ENCODE peak calls at places on chromosomes 11 and 22, in ten cellular contexts. A is cardiac muscle cell, M is pancreas, W is K562, F is small intestine, P is heart left ventricle, L is tibial nerve, O is gastrocnemius medialis, R is neural progenitor cell, C is HCT116. Q is an unnamed sample.

GRCh38 chr11:44146931-44147330 is 51.5 kb downstream of the EXT2 start:
- DNase-seq in L (no peak), C (no peak), P (no peak), F (no peak), M (no peak), O (no peak), W (no peak), R (no peak), A (no peak), Q (no peak)

GRCh38 chr22:28792491-28793383 is 7.6 kb downstream of the XBP1 start:
- DNase-seq in C (no peak), F (no peak), P (no peak), O (no peak), L (no peak), M (peak), W (no peak), A (no peak), R (no peak), Q (no peak)

GRCh38 chr11:9601041-9601875 is 27.8 kb downstream of the WEE1 start:
- DNase-seq in W (no peak), R (no peak), M (no peak), O (peak), A (no peak), L (no peak), F (peak), C (no peak), P (peak), Q (no peak)

GRCh38 chr11:64752106-64752970 is 7.4 kb downstream of the PYGM start:
- DNase-seq in C (no peak), M (no peak), L (no peak), O (peak), F (no peak), R (no peak), W (no peak), P (no peak), A (no peak), Q (no peak)

GRCh38 chr11:115226556-115226955 is 277.7 kb downstream of the CADM1 start:
- DNase-seq in O (no peak), C (no peak), M (no peak), A (peak), R (peak), F (no peak), P (no peak), L (no peak), W (no peak), Q (no peak)

GRCh38 chr11:94305146-94305545 is 766 bp downstream of the IZUMO1R start:
- DNase-seq in A (no peak), F (no peak), R (no peak), W (no peak), C (no peak), O (no peak), M (no peak), L (no peak), P (no peak), Q (peak)

GRCh38 chr11:94469416-94469815 is 24.2 kb downstream of the MRE11 start:
- DNase-seq in F (no peak), R (no peak), A (no peak), O (no peak), L (no peak), C (no peak), P (no peak), M (no peak), W (no peak), Q (no peak)

GRCh38 chr11:46100670-46101069 is 20.6 kb downstream of the PHF21A start:
- DNase-seq in R (no peak), P (no peak), A (no peak), W (no peak), L (no peak), F (peak), C (no peak), O (no peak), M (no peak), Q (no peak)

GRCh38 chr22:44068422-44069191 is 44.5 kb downstream of the PARVB start:
- DNase-seq in R (no peak), A (no peak), P (peak), C (no peak), M (no peak), O (no peak), F (no peak), W (no peak), L (no peak), Q (no peak)

GRCh38 chr22:38153821-38154562 is 27.6 kb downstream of the PLA2G6 start:
- DNase-seq in C (no peak), W (no peak), L (no peak), M (no peak), A (no peak), F (peak), R (peak), P (no peak), O (no peak), Q (peak)

GRCh38 chr11:64485077-64485476 is 105.9 kb upstream of the SLC22A12 start:
- DNase-seq in C (no peak), A (no peak), L (no peak), P (no peak), M (no peak), W (no peak), O (no peak), F (no peak), R (no peak), Q (no peak)

GRCh38 chr11:1868636-1869291 is 15.9 kb downstream of the LSP1 start:
- DNase-seq in C (no peak), L (no peak), M (peak), A (no peak), W (no peak), O (no peak), P (peak), R (no peak), F (no peak), Q (no peak)
- H3K27ac ChIP-seq in C (no peak), L (peak), M (no peak), A (no peak), W (no peak), O (peak), P (peak), R (no peak), F (peak), Q (no peak)

GRCh38 chr11:368414-369335 is 624 bp upstream of the B4GALNT4 start:
- DNase-seq in A (peak), P (no peak), M (peak), W (no peak), C (no peak), L (peak), F (no peak), R (peak), O (no peak), Q (peak)

GRCh38 chr11:367956-368413 is 1.3 kb upstream of the B4GALNT4 start:
- DNase-seq in R (no peak), O (no peak), F (no peak), A (no peak), M (no peak), W (no peak), C (no peak), P (no peak), L (no peak), Q (no peak)

GRCh38 chr11:371051-371450 is 1.8 kb downstream of the B4GALNT4 start:
- DNase-seq in L (no peak), F (no peak), R (no peak), A (no peak), P (peak), M (peak), O (no peak), C (no peak), W (no peak), Q (no peak)

GRCh38 chr11:370087-370941 is 1.0 kb downstream of the B4GALNT4 start:
- DNase-seq in M (peak), A (peak), L (no peak), P (no peak), W (no peak), R (peak), O (no peak), C (no peak), F (no peak), Q (no peak)

DNA sequence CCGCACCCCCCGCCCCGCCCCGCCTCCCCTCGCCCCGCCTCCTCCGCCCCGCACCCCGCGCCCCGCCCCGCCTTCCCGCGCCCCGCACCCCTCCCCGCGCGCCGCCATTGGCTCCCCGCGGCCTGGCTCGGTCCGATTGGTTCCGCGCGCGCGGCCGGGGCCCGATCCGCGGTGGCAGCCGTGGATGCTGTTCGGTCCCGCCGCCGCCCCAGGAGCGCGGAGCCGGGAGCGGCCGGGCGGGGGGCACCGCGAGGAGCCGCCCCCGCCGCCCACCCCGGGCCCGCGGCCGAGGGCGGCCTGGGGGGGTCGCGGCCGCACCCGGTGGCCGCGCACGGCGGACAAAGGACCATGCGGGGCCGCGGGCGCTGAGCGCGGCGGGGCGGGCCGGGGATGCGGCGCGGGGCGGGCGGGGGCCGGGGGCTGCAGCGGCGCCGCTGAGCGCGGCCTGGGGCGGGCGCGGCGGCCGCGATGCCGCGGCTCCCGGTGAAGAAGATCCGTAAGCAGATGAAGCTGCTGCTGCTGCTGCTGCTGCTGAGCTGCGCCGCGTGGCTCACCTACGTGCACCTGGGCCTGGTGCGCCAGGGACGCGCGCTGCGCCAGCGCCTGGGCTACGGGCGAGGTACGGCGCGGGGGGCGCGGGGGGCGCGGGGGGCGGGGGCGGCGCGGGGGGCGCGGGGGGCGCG is at the start of gene B4GALNT4:
- DNase-seq in O (no peak), M (peak), R (peak), F (no peak), A (peak), P (no peak), C (no peak), W (peak), L (no peak), Q (peak)
- H3K4me3 ChIP-seq in O (no peak), M (peak), R (peak), F (no peak), A (peak), P (peak), C (peak), W (peak), L (peak), Q (peak)

DNA sequence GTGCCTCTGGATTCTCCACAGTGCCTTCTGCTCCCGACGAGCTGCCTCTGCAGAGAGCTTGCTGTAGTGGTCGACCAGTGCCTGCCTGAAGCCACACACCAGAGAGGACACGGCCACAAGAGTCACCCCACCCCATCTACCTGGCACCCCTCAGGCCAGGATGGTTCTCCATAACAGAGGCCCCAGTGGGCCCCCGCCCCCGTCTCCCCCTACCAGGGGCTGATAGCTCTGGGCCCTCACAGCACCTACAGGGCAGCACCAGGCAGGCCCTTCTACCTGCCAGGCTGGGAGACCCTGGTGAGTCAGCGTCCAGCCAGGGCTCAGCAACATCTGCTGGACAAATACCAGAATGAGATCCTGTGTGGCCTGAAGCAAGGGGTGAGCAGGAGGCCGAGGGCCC is 21.7 kb downstream of the SELENOO start:
- DNase-seq in R (no peak), O (no peak), L (no peak), A (no peak), F (no peak), M (peak), P (no peak), W (no peak), C (no peak), Q (no peak)
- H3K27ac ChIP-seq in R (no peak), O (no peak), L (no peak), A (no peak), F (no peak), M (no peak), P (no peak), W (no peak), C (no peak), Q (no peak)

DNA sequence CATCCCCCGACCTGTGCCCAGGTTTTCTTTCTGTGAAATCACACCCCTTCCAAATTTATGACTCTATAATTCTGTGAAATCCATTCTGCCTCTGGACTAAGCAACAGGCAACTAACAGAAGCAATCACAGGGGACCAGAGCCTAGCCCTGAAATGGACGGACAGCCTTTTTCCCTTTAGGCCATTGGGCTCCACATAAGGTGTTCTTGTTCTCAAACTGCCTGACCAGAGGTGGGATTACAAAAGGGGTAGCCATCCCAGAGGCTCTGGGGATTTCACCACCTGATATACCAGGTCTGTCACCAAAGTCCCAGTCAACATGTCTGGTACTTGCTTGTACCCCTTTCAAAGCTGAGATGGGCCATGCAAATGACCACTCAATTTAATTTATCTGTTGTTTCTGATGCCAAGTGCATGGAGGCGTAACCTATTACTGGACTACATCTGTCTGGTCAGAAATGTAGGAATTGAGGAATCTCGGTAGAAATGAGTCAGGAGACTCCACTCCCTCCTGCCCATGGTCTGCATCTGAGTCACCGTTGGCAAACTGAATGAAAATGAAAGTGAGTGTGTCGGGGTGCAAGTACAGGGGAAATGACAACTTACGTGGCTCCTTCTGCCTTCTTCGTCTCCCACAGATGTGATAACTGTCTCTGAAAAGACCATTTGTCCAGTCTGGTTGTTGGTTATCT is 10.2 kb downstream of the DKK3 start:
- DNase-seq in W (no peak), C (no peak), F (peak), M (no peak), P (no peak), O (no peak), A (no peak), L (no peak), R (no peak), Q (no peak)
- H3K4me3 ChIP-seq in W (no peak), C (peak), F (no peak), M (no peak), P (no peak), O (no peak), A (no peak), L (no peak), R (no peak), Q (no peak)